ENCODE peak calls at places on chromosomes 7 and 10, in six cellular contexts. F is psoas muscle; D is activated CD4-positive, alpha-beta T cell treated with anti-CD3 and anti-CD28 coated beads, Interleukin-2, amount 50 U/mL, for 4 hours; R is GM23338; P is islet precursor cell; Z is posterior cingulate gyrus. A is an unnamed sample.

GRCh38 chr7:16961650-16962049 is 79.9 kb upstream of the AGR3 start:
- DNase-seq in P (no peak), Z (no peak), D (no peak), R (no peak), F (no peak), A (no peak)

GRCh38 chr10:75197906-75198305 is 12.7 kb upstream of the VDAC2 start:
- DNase-seq in D (no peak), R (no peak), P (no peak), F (no peak), Z (peak; percentile 60), A (peak; percentile 19)

GRCh38 chr7:157596026-157596425 is 259.2 kb downstream of the DNAJB6 start:
- DNase-seq in Z (no peak), F (no peak), R (no peak), P (no peak), D (no peak), A (no peak)

GRCh38 chr7:3955751-3956696 is 655.0 kb downstream of the SDK1 start:
- DNase-seq in Z (no peak), P (no peak), F (no peak), D (no peak), R (no peak), A (no peak)

GRCh38 chr10:34786464-34786863 is 28.6 kb downstream of the PARD3 start:
- DNase-seq in Z (no peak), R (no peak), D (no peak), P (no peak), F (no peak), A (no peak)

GRCh38 chr7:50351267-50351666 is 46.8 kb downstream of the IKZF1 start:
- DNase-seq in Z (no peak), R (no peak), D (no peak), F (no peak), P (no peak), A (no peak)

GRCh38 chr10:9786576-9786975 is 1231.1 kb upstream of the CELF2 start:
- DNase-seq in Z (no peak), P (no peak), R (no peak), D (no peak), F (no peak), A (no peak)

GRCh38 chr10:27771231-27771630 is 25.6 kb upstream of the MKX start:
- DNase-seq in R (no peak), P (no peak), F (no peak), Z (no peak), D (no peak), A (no peak)

GRCh38 chr10:106655606-106656005 is 508.9 kb downstream of the SORCS1 start:
- DNase-seq in R (no peak), Z (no peak), D (no peak), P (no peak), F (no peak), A (no peak)

GRCh38 chr7:140924019-140924820 is 509 bp downstream of the BRAF start:
- DNase-seq in R (peak; percentile 92), D (peak; percentile 71), F (peak; percentile 76), Z (peak; percentile 79), P (peak; percentile 91), A (peak; percentile 63)

GRCh38 chr10:32983333-32983909 is 25.4 kb upstream of the ITGB1 start:
- DNase-seq in D (no peak), P (peak; percentile 96), Z (no peak), F (no peak), R (no peak), A (no peak)

GRCh38 chr10:7161484-7162283 is 249.2 kb downstream of the SFMBT2 start:
- DNase-seq in R (no peak), D (no peak), Z (no peak), F (peak; percentile 55), P (no peak), A (no peak)

GRCh38 chr10:32033171-32033570 is 23.1 kb downstream of the KIF5B start:
- DNase-seq in P (no peak), Z (no peak), R (peak; percentile 16), D (no peak), F (no peak), A (no peak)

GRCh38 chr10:71737356-71738172 is 18.0 kb upstream of the C10orf105 start:
- DNase-seq in Z (no peak), R (no peak), F (no peak), P (no peak), D (peak; percentile 46), A (no peak)

GRCh38 chr10:62661143-62661542 is 143.4 kb upstream of the ADO start:
- DNase-seq in R (no peak), P (no peak), F (no peak), D (no peak), Z (no peak), A (no peak)

GRCh38 chr7:135578569-135578968 is 20.9 kb downstream of the NUP205 start:
- DNase-seq in R (no peak), F (no peak), Z (no peak), P (no peak), D (no peak), A (no peak)

GRCh38 chr10:111128331-111129167 is 51.7 kb downstream of the ADRA2A start:
- DNase-seq in Z (peak; percentile 15), D (no peak), R (no peak), P (peak; percentile 84), F (peak; percentile 63), A (peak; percentile 24)

GRCh38 chr10:68301790-68302502 is 29.9 kb upstream of the HNRNPH3 start:
- DNase-seq in P (no peak), D (no peak), F (no peak), R (peak; percentile 42), Z (no peak), A (no peak)

GRCh38 chr10:77873558-77874380 is 52.8 kb downstream of the DLG5 start:
- DNase-seq in F (peak; percentile 67), R (no peak), P (peak; percentile 83), D (no peak), Z (no peak), A (no peak)

GRCh38 chr10:27542324-27542723 is 38.2 kb downstream of the RAB18 start:
- DNase-seq in F (no peak), P (no peak), Z (no peak), D (no peak), R (no peak), A (no peak)

GRCh38 chr7:84647797-84648762 is 453.5 kb upstream of the SEMA3A start:
- DNase-seq in R (no peak), P (no peak), Z (no peak), D (no peak), F (no peak), A (no peak)

GRCh38 chr10:124743188-124744046 is 761 bp downstream of the FAM53B start:
- DNase-seq in D (no peak), R (peak; percentile 50), Z (no peak), P (peak; percentile 74), F (peak; percentile 53), A (no peak)

GRCh38 chr7:115229401-115230083 is 307.6 kb downstream of the MDFIC start:
- DNase-seq in Z (no peak), R (no peak), D (no peak), F (no peak), P (no peak), A (no peak)

GRCh38 chr10:12708921-12709320 is 292.6 kb downstream of the CCDC3 start:
- DNase-seq in Z (no peak), P (peak; percentile 60), D (no peak), R (no peak), F (no peak), A (no peak)

GRCh38 chr7:2592375-2592865 is 33.6 kb downstream of the IQCE start:
- DNase-seq in Z (no peak), P (no peak), R (no peak), D (no peak), F (no peak), A (no peak)

GRCh38 chr7:107103369-107103768 is 58.9 kb downstream of the PRKAR2B start:
- DNase-seq in F (no peak), D (no peak), R (no peak), P (peak; percentile 98), Z (no peak), A (no peak)

GRCh38 chr7:45241339-45242109 is 83.9 kb downstream of the RAMP3 start:
- DNase-seq in F (no peak), P (no peak), D (no peak), Z (no peak), R (no peak), A (no peak)

GRCh38 chr7:3461923-3462322 is 160.9 kb downstream of the SDK1 start:
- DNase-seq in R (no peak), D (peak; percentile 61), F (no peak), P (no peak), Z (no peak), A (no peak)

GRCh38 chr7:90797596-90797995 is 201.5 kb downstream of the CDK14 start:
- DNase-seq in R (no peak), P (no peak), D (no peak), F (no peak), Z (no peak), A (no peak)

GRCh38 chr7:100887186-100887954 is 2.1 kb downstream of the UFSP1 start:
- DNase-seq in F (no peak), D (peak; percentile 36), R (no peak), P (no peak), Z (no peak), A (no peak)

GRCh38 chr10:113056468-113057021 is 106.5 kb downstream of the TCF7L2 start:
- DNase-seq in Z (no peak), F (no peak), D (no peak), R (no peak), P (no peak), A (no peak)

GRCh38 chr7:151315038-151315655 is 26.5 kb upstream of the NUB1 start:
- DNase-seq in F (peak; percentile 40), R (peak; percentile 88), Z (peak; percentile 70), D (peak; percentile 67), P (peak; percentile 75), A (peak; percentile 36)

GRCh38 chr10:31808258-31809218 is 120.1 kb downstream of the ARHGAP12 start:
- DNase-seq in P (peak; percentile 68), F (peak; percentile 23), R (peak; percentile 47), D (no peak), Z (peak; percentile 15), A (peak; percentile 5)

GRCh38 chr7:22860784-22861482 is 38.3 kb upstream of the TOMM7 start:
- DNase-seq in P (peak; percentile 39), F (no peak), Z (peak; percentile 28), R (peak; percentile 61), D (peak; percentile 14), A (no peak)